ENCODE peak calls at places on chromosomes 12 and 14, in six cellular contexts. D is fibroblast of lung, F is PC-3, B is A549, H is mammary epithelial cell, N is HepG2. A is an unnamed sample.

GRCh38 chr14:31449971-31450610 is 7.2 kb downstream of the DTD2 start:
- DNase-seq in D (peak), F (peak), B (peak), H (peak), N (peak), A (peak)

GRCh38 chr14:70425349-70425748 is 8.5 kb upstream of the SYNJ2BP start:
- DNase-seq in D (no peak), F (no peak), B (no peak), H (no peak), N (no peak), A (no peak)

GRCh38 chr12:57224973-57225679 is 4.4 kb upstream of the SHMT2 start:
- DNase-seq in D (no peak), F (no peak), B (no peak), H (no peak), N (no peak), A (peak)

GRCh38 chr12:128083132-128083729 is 183.7 kb upstream of the TMEM132C start:
- DNase-seq in D (no peak), F (no peak), B (no peak), H (no peak), N (no peak), A (no peak)

GRCh38 chr14:98798099-98798498 is 473.9 kb downstream of the BCL11B start:
- DNase-seq in D (no peak), F (no peak), B (no peak), H (no peak), N (no peak), A (no peak)

GRCh38 chr14:34650786-34651584 is 21.0 kb upstream of the SNX6 start:
- DNase-seq in D (peak), F (peak), B (peak), H (peak), N (no peak), A (peak)

GRCh38 chr12:1117371-1117770 is 126.3 kb downstream of the ERC1 start:
- DNase-seq in D (peak), F (peak), B (no peak), H (no peak), N (no peak), A (peak)

GRCh38 chr12:111404362-111405148 is 1.2 kb upstream of the SH2B3 start:
- DNase-seq in D (peak), F (no peak), B (no peak), H (no peak), N (peak), A (peak)

DNA sequence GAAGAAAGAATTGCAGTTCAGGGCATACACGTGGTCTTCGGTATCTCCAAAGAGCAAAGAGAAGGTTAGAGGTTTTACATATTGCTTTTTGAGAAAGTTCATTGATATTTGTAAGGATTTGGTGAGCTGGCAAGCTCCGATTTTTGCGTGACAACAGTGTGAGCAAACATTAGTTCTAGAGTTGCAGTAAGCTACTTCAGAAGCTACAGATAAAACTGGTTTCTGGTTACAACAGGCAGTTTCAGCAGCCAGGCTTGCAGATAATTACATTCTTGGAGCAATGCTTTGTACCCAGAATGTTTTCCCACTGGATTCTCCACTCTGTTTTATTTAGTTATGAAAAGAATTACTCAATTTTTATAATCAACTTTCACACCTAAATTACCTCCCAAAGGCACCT is 28.2 kb downstream of the KLRK1 start:
- DNase-seq in D (peak), F (peak), B (no peak), H (peak), N (peak), A (peak)
- H3K4me2 ChIP-seq in D (no peak), F (peak), B (no peak), H (peak), N (no peak), A (no peak)

GRCh38 chr12:132657004-132657727 is 30.0 kb downstream of the POLE start:
- DNase-seq in D (no peak), F (no peak), B (no peak), H (no peak), N (no peak), A (no peak)
- H3K27ac ChIP-seq in D (no peak), F (no peak), B (no peak), H (no peak), N (no peak), A (no peak)

GRCh38 chr12:101819467-101819866 is 11.3 kb downstream of the GNPTAB start:
- DNase-seq in D (no peak), F (no peak), B (no peak), H (no peak), N (no peak), A (peak)
- H3K4me2 ChIP-seq in D (no peak), F (no peak), B (no peak), H (no peak), N (no peak), A (no peak)

GRCh38 chr12:6946920-6947374 is 3.1 kb downstream of the C12orf57 start:
- DNase-seq in D (no peak), F (no peak), B (no peak), H (no peak), N (no peak), A (no peak)
- H3K27ac ChIP-seq in D (no peak), F (no peak), B (peak), H (no peak), N (peak), A (no peak)

GRCh38 chr12:13097526-13097925 is 5.9 kb downstream of the GSG1 start:
- DNase-seq in D (no peak), F (peak), B (no peak), H (no peak), N (no peak), A (peak)

GRCh38 chr12:13100882-13101769 is 2.3 kb downstream of the GSG1 start:
- DNase-seq in D (peak), F (peak), B (peak), H (peak), N (peak), A (peak)

GRCh38 chr12:13100610-13100881 is 2.9 kb downstream of the GSG1 start:
- DNase-seq in D (no peak), F (no peak), B (no peak), H (no peak), N (no peak), A (peak)

GRCh38 chr12:13099910-13100609 is 3.4 kb downstream of the GSG1 start:
- DNase-seq in D (no peak), F (no peak), B (no peak), H (peak), N (no peak), A (no peak)

GRCh38 chr12:13099066-13099909 is 4.2 kb downstream of the GSG1 start:
- DNase-seq in D (peak), F (peak), B (no peak), H (no peak), N (no peak), A (peak)
- H3K4me2 ChIP-seq in D (peak), F (peak), B (peak), H (peak), N (no peak), A (peak)

GRCh38 chr14:100317897-100318808 is 5.0 kb upstream of the SLC25A47 start:
- DNase-seq in D (peak), F (no peak), B (peak), H (no peak), N (no peak), A (peak)
- H3K27ac ChIP-seq in D (no peak), F (no peak), B (peak), H (no peak), N (no peak), A (no peak)

A was measured in GM23248.